ENCODE peak calls at places on chromosomes 7 and 10, in eight cellular contexts. One of them, this sample, is unnamed.

GRCh38 chr10:118495499-118495898 is 99.9 kb downstream of the PRLHR start:
- DNase-seq in BJ: no peak
- DNase-seq in T-cell: no peak
- DNase-seq in aorta: no peak
- DNase-seq in hypothalamus: no peak
- DNase-seq in neural progenitor cell: no peak
- DNase-seq in neural crest cell: no peak
- DNase-seq in NCI-H1930: no peak
- DNase-seq in this sample: no peak

GRCh38 chr10:35092851-35093250 is 2.7 kb upstream of the CUL2 start:
- DNase-seq in BJ: no peak
- DNase-seq in T-cell: no peak
- DNase-seq in aorta: no peak
- DNase-seq in hypothalamus: no peak
- DNase-seq in neural progenitor cell: no peak
- DNase-seq in neural crest cell: no peak
- DNase-seq in NCI-H1930: no peak
- DNase-seq in this sample: no peak

GRCh38 chr7:85489498-85489897 is 302.6 kb upstream of the SEMA3D start:
- DNase-seq in BJ: peak
- DNase-seq in T-cell: no peak
- DNase-seq in aorta: no peak
- DNase-seq in hypothalamus: no peak
- DNase-seq in neural progenitor cell: no peak
- DNase-seq in neural crest cell: no peak
- DNase-seq in NCI-H1930: no peak
- DNase-seq in this sample: peak

GRCh38 chr10:61406282-61406681 is 46.9 kb downstream of the TMEM26 start:
- DNase-seq in BJ: no peak
- DNase-seq in T-cell: no peak
- DNase-seq in aorta: no peak
- DNase-seq in hypothalamus: no peak
- DNase-seq in neural progenitor cell: no peak
- DNase-seq in neural crest cell: no peak
- DNase-seq in NCI-H1930: no peak
- DNase-seq in this sample: no peak

GRCh38 chr10:123266981-123267380 is 112.8 kb downstream of the BUB3 start:
- DNase-seq in BJ: no peak
- DNase-seq in T-cell: no peak
- DNase-seq in aorta: no peak
- DNase-seq in hypothalamus: no peak
- DNase-seq in neural progenitor cell: no peak
- DNase-seq in neural crest cell: no peak
- DNase-seq in NCI-H1930: no peak
- DNase-seq in this sample: no peak

GRCh38 chr7:55019329-55019690 is 493 bp downstream of the EGFR start:
- DNase-seq in BJ: no peak
- DNase-seq in T-cell: no peak
- DNase-seq in aorta: peak
- DNase-seq in hypothalamus: no peak
- DNase-seq in neural progenitor cell: peak
- DNase-seq in neural crest cell: peak
- DNase-seq in NCI-H1930: no peak
- DNase-seq in this sample: no peak

GRCh38 chr7:80131675-80132435 is 2.8 kb upstream of the GNAI1 start:
- DNase-seq in BJ: no peak
- DNase-seq in T-cell: no peak
- DNase-seq in aorta: no peak
- DNase-seq in hypothalamus: no peak
- DNase-seq in neural progenitor cell: no peak
- DNase-seq in neural crest cell: no peak
- DNase-seq in NCI-H1930: no peak
- DNase-seq in this sample: no peak

GRCh38 chr7:44150966-44151678 is 10.0 kb upstream of the MYL7 start:
- DNase-seq in BJ: no peak
- DNase-seq in T-cell: no peak
- DNase-seq in aorta: peak
- DNase-seq in hypothalamus: no peak
- DNase-seq in neural progenitor cell: no peak
- DNase-seq in neural crest cell: no peak
- DNase-seq in NCI-H1930: no peak
- DNase-seq in this sample: no peak

GRCh38 chr10:46546591-46547330 is 9.7 kb downstream of the GPRIN2 start:
- DNase-seq in BJ: no peak
- DNase-seq in T-cell: no peak
- DNase-seq in aorta: peak
- DNase-seq in hypothalamus: no peak
- DNase-seq in neural progenitor cell: no peak
- DNase-seq in neural crest cell: no peak
- DNase-seq in NCI-H1930: no peak
- DNase-seq in this sample: no peak

GRCh38 chr10:33073641-33074410 is 115.8 kb upstream of the ITGB1 start:
- DNase-seq in BJ: no peak
- DNase-seq in T-cell: no peak
- DNase-seq in aorta: no peak
- DNase-seq in hypothalamus: no peak
- DNase-seq in neural progenitor cell: no peak
- DNase-seq in neural crest cell: no peak
- DNase-seq in NCI-H1930: no peak
- DNase-seq in this sample: no peak

GRCh38 chr7:94182721-94183120 is 178.6 kb upstream of the BET1 start:
- DNase-seq in BJ: no peak
- DNase-seq in T-cell: no peak
- DNase-seq in aorta: no peak
- DNase-seq in hypothalamus: no peak
- DNase-seq in neural progenitor cell: no peak
- DNase-seq in neural crest cell: no peak
- DNase-seq in NCI-H1930: no peak
- DNase-seq in this sample: no peak

GRCh38 chr10:49149881-49150280 is 16.1 kb upstream of the FAM170B start:
- DNase-seq in BJ: no peak
- DNase-seq in T-cell: no peak
- DNase-seq in aorta: no peak
- DNase-seq in hypothalamus: no peak
- DNase-seq in neural progenitor cell: no peak
- DNase-seq in neural crest cell: no peak
- DNase-seq in NCI-H1930: no peak
- DNase-seq in this sample: no peak

GRCh38 chr7:123936388-123936787 is 11.3 kb downstream of the SPAM1 start:
- DNase-seq in BJ: no peak
- DNase-seq in T-cell: no peak
- DNase-seq in aorta: no peak
- DNase-seq in hypothalamus: no peak
- DNase-seq in neural progenitor cell: no peak
- DNase-seq in neural crest cell: no peak
- DNase-seq in NCI-H1930: no peak
- DNase-seq in this sample: no peak

GRCh38 chr10:28853195-28853594 is 175.9 kb downstream of the BAMBI start:
- DNase-seq in BJ: no peak
- DNase-seq in T-cell: no peak
- DNase-seq in aorta: no peak
- DNase-seq in hypothalamus: no peak
- DNase-seq in neural progenitor cell: no peak
- DNase-seq in neural crest cell: no peak
- DNase-seq in NCI-H1930: no peak
- DNase-seq in this sample: no peak

This sample was measured in AG04450.